ENCODE peak calls at places on chromosomes 7 and 10, in ten cellular contexts. One of them, this sample, is unnamed.

GRCh38 chr10:42598249-42598873 is 40.0 kb downstream of the ZNF33B start:
- DNase-seq in left ventricle myocardium inferior: no peak
- DNase-seq in HL-60: no peak
- DNase-seq in HFF-Myc: no peak
- DNase-seq in fibroblast of the aortic adventitia: no peak
- DNase-seq in HCT116: no peak
- DNase-seq in fibroblast of mammary gland: no peak
- DNase-seq in CD8-positive, alpha-beta T cell: no peak
- DNase-seq in dorsolateral prefrontal cortex: no peak
- DNase-seq in HepG2: no peak
- DNase-seq in this sample: no peak

GRCh38 chr10:62978417-62978955 is 154.6 kb upstream of the NRBF2 start:
- DNase-seq in left ventricle myocardium inferior: no peak
- DNase-seq in HL-60: no peak
- DNase-seq in HFF-Myc: no peak
- DNase-seq in fibroblast of the aortic adventitia: peak; percentile 74
- DNase-seq in HCT116: no peak
- DNase-seq in fibroblast of mammary gland: peak; percentile 22
- DNase-seq in CD8-positive, alpha-beta T cell: no peak
- DNase-seq in dorsolateral prefrontal cortex: no peak
- DNase-seq in HepG2: no peak
- DNase-seq in this sample: no peak

GRCh38 chr7:836429-836828 is 4.2 kb downstream of the SUN1 start:
- DNase-seq in left ventricle myocardium inferior: no peak
- DNase-seq in HL-60: no peak
- DNase-seq in HFF-Myc: no peak
- DNase-seq in fibroblast of the aortic adventitia: peak; percentile 62
- DNase-seq in HCT116: peak; percentile 27
- DNase-seq in fibroblast of mammary gland: peak; percentile 71
- DNase-seq in CD8-positive, alpha-beta T cell: no peak
- DNase-seq in dorsolateral prefrontal cortex: no peak
- DNase-seq in HepG2: peak; percentile 58
- DNase-seq in this sample: peak; percentile 38

GRCh38 chr10:22489467-22489866 is 144.2 kb downstream of the SPAG6 start:
- DNase-seq in left ventricle myocardium inferior: no peak
- DNase-seq in HL-60: peak; percentile 14
- DNase-seq in HFF-Myc: no peak
- DNase-seq in fibroblast of the aortic adventitia: peak; percentile 60
- DNase-seq in HCT116: no peak
- DNase-seq in fibroblast of mammary gland: peak; percentile 61
- DNase-seq in CD8-positive, alpha-beta T cell: no peak
- DNase-seq in dorsolateral prefrontal cortex: no peak
- DNase-seq in HepG2: no peak
- DNase-seq in this sample: peak; percentile 30

GRCh38 chr10:100490531-100490930 is 27.7 kb downstream of the WNT8B start:
- DNase-seq in left ventricle myocardium inferior: no peak
- DNase-seq in HL-60: no peak
- DNase-seq in HFF-Myc: no peak
- DNase-seq in fibroblast of the aortic adventitia: no peak
- DNase-seq in HCT116: no peak
- DNase-seq in fibroblast of mammary gland: no peak
- DNase-seq in CD8-positive, alpha-beta T cell: no peak
- DNase-seq in dorsolateral prefrontal cortex: no peak
- DNase-seq in HepG2: no peak
- DNase-seq in this sample: no peak

GRCh38 chr7:148540041-148540738 is 50.4 kb upstream of the C7orf33 start:
- DNase-seq in left ventricle myocardium inferior: peak; percentile 65
- DNase-seq in HL-60: no peak
- DNase-seq in HFF-Myc: no peak
- DNase-seq in fibroblast of the aortic adventitia: peak; percentile 91
- DNase-seq in HCT116: peak; percentile 4
- DNase-seq in fibroblast of mammary gland: peak; percentile 90
- DNase-seq in CD8-positive, alpha-beta T cell: no peak
- DNase-seq in dorsolateral prefrontal cortex: no peak
- DNase-seq in HepG2: no peak
- DNase-seq in this sample: peak; percentile 28

GRCh38 chr7:157585113-157585861 is 248.5 kb downstream of the DNAJB6 start:
- DNase-seq in left ventricle myocardium inferior: no peak
- DNase-seq in HL-60: peak; percentile 5
- DNase-seq in HFF-Myc: no peak
- DNase-seq in fibroblast of the aortic adventitia: no peak
- DNase-seq in HCT116: no peak
- DNase-seq in fibroblast of mammary gland: no peak
- DNase-seq in CD8-positive, alpha-beta T cell: no peak
- DNase-seq in dorsolateral prefrontal cortex: no peak
- DNase-seq in HepG2: no peak
- DNase-seq in this sample: no peak

GRCh38 chr7:2024227-2024918 is 208.4 kb downstream of the MAD1L1 start:
- DNase-seq in left ventricle myocardium inferior: peak; percentile 11
- DNase-seq in HL-60: peak; percentile 16
- DNase-seq in HFF-Myc: no peak
- DNase-seq in fibroblast of the aortic adventitia: no peak
- DNase-seq in HCT116: no peak
- DNase-seq in fibroblast of mammary gland: no peak
- DNase-seq in CD8-positive, alpha-beta T cell: no peak
- DNase-seq in dorsolateral prefrontal cortex: peak; percentile 6
- DNase-seq in HepG2: peak; percentile 9
- DNase-seq in this sample: peak; percentile 19

DNA sequence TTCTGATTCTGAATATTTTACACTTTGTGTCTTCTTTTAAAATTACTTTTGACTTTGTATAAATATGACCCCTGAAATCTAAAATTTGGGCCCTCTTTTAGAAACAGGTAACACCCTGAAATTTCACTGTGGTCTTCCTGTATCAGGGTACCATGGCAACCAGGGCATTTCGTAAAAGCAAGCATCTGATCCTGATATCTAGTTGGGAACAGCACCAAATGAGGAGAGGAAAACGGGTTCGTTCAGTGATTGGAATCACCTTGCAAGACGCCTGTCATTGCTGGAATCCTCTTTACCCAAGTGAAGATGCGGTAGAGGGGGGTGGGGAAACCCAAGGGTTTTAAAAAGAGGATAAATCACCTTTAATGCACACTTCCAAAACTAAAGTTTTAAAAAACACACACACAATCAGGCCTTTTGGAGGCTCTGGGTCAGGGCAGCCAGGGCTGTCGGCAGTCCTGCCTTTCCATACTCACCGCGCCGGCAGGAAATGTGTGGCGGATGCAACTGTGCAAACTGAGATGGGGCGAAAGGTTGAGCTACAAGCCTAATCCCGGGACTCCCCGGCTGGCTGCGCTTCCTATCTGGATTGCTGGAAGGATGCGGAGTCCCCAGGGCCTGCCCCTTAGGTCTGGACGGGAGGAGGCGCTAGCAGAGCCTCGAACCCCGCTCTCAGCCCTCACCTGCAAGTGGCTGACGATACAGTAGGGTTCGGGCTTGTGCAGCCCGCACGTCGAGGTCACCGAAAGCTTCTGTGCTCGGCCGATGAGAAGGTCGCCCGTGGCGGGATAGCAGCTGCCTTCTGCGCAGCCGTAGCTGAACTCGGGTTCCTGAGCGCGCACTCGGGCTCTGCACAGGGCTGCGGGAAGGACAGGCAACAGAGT is 1.8 kb downstream of the LAMB1 start:
- DNase-seq in left ventricle myocardium inferior: peak; percentile 58
- DNase-seq in HL-60: no peak
- DNase-seq in HFF-Myc: no peak
- DNase-seq in fibroblast of the aortic adventitia: peak; percentile 33
- DNase-seq in HCT116: no peak
- DNase-seq in fibroblast of mammary gland: peak; percentile 55
- DNase-seq in CD8-positive, alpha-beta T cell: no peak
- DNase-seq in dorsolateral prefrontal cortex: peak; percentile 47
- DNase-seq in HepG2: no peak
- DNase-seq in this sample: no peak
- TF ChIP-seq CTCF in left ventricle myocardium inferior: peak; percentile 27
- TF ChIP-seq CTCF in HL-60: no peak
- TF ChIP-seq CTCF in HFF-Myc: peak; percentile 39
- TF ChIP-seq CTCF in fibroblast of the aortic adventitia: no peak
- TF ChIP-seq CTCF in HCT116: no peak
- TF ChIP-seq CTCF in fibroblast of mammary gland: peak; percentile 19
- TF ChIP-seq CTCF in CD8-positive, alpha-beta T cell: no peak
- TF ChIP-seq CTCF in dorsolateral prefrontal cortex: no peak
- TF ChIP-seq CTCF in HepG2: no peak
- TF ChIP-seq CTCF in this sample: peak; percentile 18

GRCh38 chr7:74305987-74306736 is 17.0 kb downstream of the CLIP2 start:
- DNase-seq in left ventricle myocardium inferior: no peak
- DNase-seq in HL-60: no peak
- DNase-seq in HFF-Myc: no peak
- DNase-seq in fibroblast of the aortic adventitia: no peak
- DNase-seq in HCT116: no peak
- DNase-seq in fibroblast of mammary gland: no peak
- DNase-seq in CD8-positive, alpha-beta T cell: no peak
- DNase-seq in dorsolateral prefrontal cortex: peak; percentile 73
- DNase-seq in HepG2: no peak
- DNase-seq in this sample: no peak

GRCh38 chr7:74304550-74304949 is 15.3 kb downstream of the CLIP2 start:
- DNase-seq in left ventricle myocardium inferior: no peak
- DNase-seq in HL-60: no peak
- DNase-seq in HFF-Myc: no peak
- DNase-seq in fibroblast of the aortic adventitia: no peak
- DNase-seq in HCT116: no peak
- DNase-seq in fibroblast of mammary gland: no peak
- DNase-seq in CD8-positive, alpha-beta T cell: no peak
- DNase-seq in dorsolateral prefrontal cortex: no peak
- DNase-seq in HepG2: no peak
- DNase-seq in this sample: no peak

GRCh38 chr7:74302745-74303221 is 13.6 kb downstream of the CLIP2 start:
- DNase-seq in left ventricle myocardium inferior: no peak
- DNase-seq in HL-60: no peak
- DNase-seq in HFF-Myc: no peak
- DNase-seq in fibroblast of the aortic adventitia: no peak
- DNase-seq in HCT116: no peak
- DNase-seq in fibroblast of mammary gland: no peak
- DNase-seq in CD8-positive, alpha-beta T cell: no peak
- DNase-seq in dorsolateral prefrontal cortex: no peak
- DNase-seq in HepG2: no peak
- DNase-seq in this sample: peak; percentile 70

GRCh38 chr7:74307738-74308505 is 18.7 kb downstream of the CLIP2 start:
- DNase-seq in left ventricle myocardium inferior: no peak
- DNase-seq in HL-60: no peak
- DNase-seq in HFF-Myc: no peak
- DNase-seq in fibroblast of the aortic adventitia: no peak
- DNase-seq in HCT116: no peak
- DNase-seq in fibroblast of mammary gland: no peak
- DNase-seq in CD8-positive, alpha-beta T cell: no peak
- DNase-seq in dorsolateral prefrontal cortex: no peak
- DNase-seq in HepG2: no peak
- DNase-seq in this sample: no peak

DNA sequence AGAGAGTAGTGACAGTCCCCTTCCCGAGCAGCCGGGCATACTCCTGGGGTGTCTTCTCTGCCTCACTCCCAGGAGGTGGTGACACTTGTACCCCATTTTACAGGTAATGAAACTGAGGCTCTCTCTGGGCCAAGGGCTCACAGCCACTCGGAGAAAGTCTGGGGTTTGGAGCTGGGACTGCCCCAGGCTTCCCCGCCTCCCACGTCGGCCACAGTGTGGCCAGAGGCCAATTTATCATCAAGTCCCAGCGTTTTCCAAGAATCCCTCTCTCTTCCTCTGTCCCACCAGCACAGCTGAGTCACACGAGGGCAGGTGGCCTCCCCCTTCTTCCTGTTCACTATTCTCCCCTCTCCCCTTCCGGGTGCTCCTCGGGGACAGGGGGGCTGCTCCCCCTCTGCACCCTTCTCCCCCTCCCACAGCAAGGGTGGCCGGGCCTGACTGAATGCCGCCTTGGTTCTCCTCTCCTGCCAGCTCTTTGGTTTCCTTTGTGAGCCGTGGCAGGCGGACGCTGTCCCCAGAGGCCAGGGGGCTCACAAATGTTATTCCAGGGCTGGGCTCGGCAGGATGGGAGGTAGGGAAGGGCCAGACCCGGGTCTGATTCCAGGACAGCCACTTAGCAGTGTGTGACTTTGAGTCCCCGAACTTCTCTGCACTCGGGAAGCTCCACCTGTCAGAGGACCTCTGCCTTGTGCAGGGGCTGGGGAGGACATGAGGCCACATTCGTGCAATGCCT is 17.7 kb downstream of the CLIP2 start:
- DNase-seq in left ventricle myocardium inferior: peak; percentile 54
- DNase-seq in HL-60: no peak
- DNase-seq in HFF-Myc: no peak
- DNase-seq in fibroblast of the aortic adventitia: peak; percentile 69
- DNase-seq in HCT116: no peak
- DNase-seq in fibroblast of mammary gland: peak; percentile 81
- DNase-seq in CD8-positive, alpha-beta T cell: no peak
- DNase-seq in dorsolateral prefrontal cortex: peak; percentile 75
- DNase-seq in HepG2: no peak
- DNase-seq in this sample: peak; percentile 71
- H3K4me3 ChIP-seq in left ventricle myocardium inferior: peak overlapping the region; percentile 54
- H3K4me3 ChIP-seq in HL-60: no peak overlapping the region
- H3K4me3 ChIP-seq in HFF-Myc: no peak overlapping the region
- H3K4me3 ChIP-seq in fibroblast of the aortic adventitia: peak overlapping the region; percentile 13
- H3K4me3 ChIP-seq in HCT116: no peak overlapping the region
- H3K4me3 ChIP-seq in fibroblast of mammary gland: no peak overlapping the region
- H3K4me3 ChIP-seq in CD8-positive, alpha-beta T cell: peak overlapping the region; percentile 12
- H3K4me3 ChIP-seq in dorsolateral prefrontal cortex: no peak overlapping the region
- H3K4me3 ChIP-seq in HepG2: no peak overlapping the region
- H3K4me3 ChIP-seq in this sample: peak overlapping the region; percentile 5

GRCh38 chr10:16120563-16120962 is 260.3 kb upstream of the MINDY3 start:
- DNase-seq in left ventricle myocardium inferior: no peak
- DNase-seq in HL-60: no peak
- DNase-seq in HFF-Myc: no peak
- DNase-seq in fibroblast of the aortic adventitia: no peak
- DNase-seq in HCT116: no peak
- DNase-seq in fibroblast of mammary gland: no peak
- DNase-seq in CD8-positive, alpha-beta T cell: no peak
- DNase-seq in dorsolateral prefrontal cortex: no peak
- DNase-seq in HepG2: no peak
- DNase-seq in this sample: no peak

GRCh38 chr10:16119445-16119844 is 259.1 kb upstream of the MINDY3 start:
- DNase-seq in left ventricle myocardium inferior: no peak
- DNase-seq in HL-60: no peak
- DNase-seq in HFF-Myc: no peak
- DNase-seq in fibroblast of the aortic adventitia: no peak
- DNase-seq in HCT116: no peak
- DNase-seq in fibroblast of mammary gland: no peak
- DNase-seq in CD8-positive, alpha-beta T cell: no peak
- DNase-seq in dorsolateral prefrontal cortex: no peak
- DNase-seq in HepG2: no peak
- DNase-seq in this sample: no peak

GRCh38 chr10:16117305-16117695 is 257.0 kb upstream of the MINDY3 start:
- DNase-seq in left ventricle myocardium inferior: no peak
- DNase-seq in HL-60: no peak
- DNase-seq in HFF-Myc: no peak
- DNase-seq in fibroblast of the aortic adventitia: no peak
- DNase-seq in HCT116: no peak
- DNase-seq in fibroblast of mammary gland: no peak
- DNase-seq in CD8-positive, alpha-beta T cell: no peak
- DNase-seq in dorsolateral prefrontal cortex: no peak
- DNase-seq in HepG2: no peak
- DNase-seq in this sample: no peak

GRCh38 chr10:16116404-16117304 is 256.3 kb upstream of the MINDY3 start:
- DNase-seq in left ventricle myocardium inferior: no peak
- DNase-seq in HL-60: no peak
- DNase-seq in HFF-Myc: no peak
- DNase-seq in fibroblast of the aortic adventitia: peak; percentile 4
- DNase-seq in HCT116: peak; percentile 4
- DNase-seq in fibroblast of mammary gland: peak; percentile 33
- DNase-seq in CD8-positive, alpha-beta T cell: no peak
- DNase-seq in dorsolateral prefrontal cortex: no peak
- DNase-seq in HepG2: peak; percentile 52
- DNase-seq in this sample: peak; percentile 0
- TF ChIP-seq CTCF in left ventricle myocardium inferior: peak; percentile 66
- TF ChIP-seq CTCF in HL-60: no peak
- TF ChIP-seq CTCF in HFF-Myc: peak; percentile 28
- TF ChIP-seq CTCF in fibroblast of the aortic adventitia: peak; percentile 37
- TF ChIP-seq CTCF in HCT116: peak; percentile 66
- TF ChIP-seq CTCF in fibroblast of mammary gland: peak; percentile 47
- TF ChIP-seq CTCF in CD8-positive, alpha-beta T cell: no peak
- TF ChIP-seq CTCF in dorsolateral prefrontal cortex: peak; percentile 29
- TF ChIP-seq CTCF in HepG2: peak; percentile 65
- TF ChIP-seq CTCF in this sample: peak; percentile 24

GRCh38 chr7:141584935-141585334 is 33.7 kb downstream of the AGK start:
- DNase-seq in left ventricle myocardium inferior: no peak
- DNase-seq in HL-60: no peak
- DNase-seq in HFF-Myc: no peak
- DNase-seq in fibroblast of the aortic adventitia: no peak
- DNase-seq in HCT116: no peak
- DNase-seq in fibroblast of mammary gland: no peak
- DNase-seq in CD8-positive, alpha-beta T cell: no peak
- DNase-seq in dorsolateral prefrontal cortex: no peak
- DNase-seq in HepG2: no peak
- DNase-seq in this sample: no peak
- H3K4me3 ChIP-seq in left ventricle myocardium inferior: no peak overlapping the region
- H3K4me3 ChIP-seq in HL-60: no peak overlapping the region
- H3K4me3 ChIP-seq in HFF-Myc: no peak overlapping the region
- H3K4me3 ChIP-seq in fibroblast of the aortic adventitia: no peak overlapping the region
- H3K4me3 ChIP-seq in HCT116: no peak overlapping the region
- H3K4me3 ChIP-seq in fibroblast of mammary gland: no peak overlapping the region
- H3K4me3 ChIP-seq in CD8-positive, alpha-beta T cell: no peak overlapping the region
- H3K4me3 ChIP-seq in dorsolateral prefrontal cortex: no peak overlapping the region
- H3K4me3 ChIP-seq in HepG2: no peak overlapping the region
- H3K4me3 ChIP-seq in this sample: no peak overlapping the region